ENCODE peak calls at places on chromosomes 2 and 18, in six cellular contexts. I, Y, G, T, C and U are unnamed samples.

GRCh38 chr2:100293341-100294161 is 28.8 kb downstream of the LONRF2 start:
- DNase-seq in I (no peak), G (no peak), C (peak), Y (no peak), T (no peak), U (no peak)

GRCh38 chr2:188975497-188976102 is 1.4 kb downstream of the COL3A1 start:
- DNase-seq in C (peak), I (peak), T (no peak), Y (peak), G (peak), U (peak)

GRCh38 chr2:46649004-46649403 is 169.6 kb downstream of the TMEM247 start:
- DNase-seq in G (no peak), T (no peak), C (no peak), Y (no peak), I (no peak), U (no peak)

GRCh38 chr18:77077401-77077800 is 55.2 kb downstream of the MBP start:
- DNase-seq in Y (no peak), G (no peak), I (no peak), T (no peak), C (no peak), U (no peak)

GRCh38 chr2:237700583-237701032 is 73.2 kb downstream of the LRRFIP1 start:
- DNase-seq in I (peak), G (peak), Y (no peak), C (peak), T (no peak), U (no peak)

GRCh38 chr2:8154270-8154669 is 527.6 kb upstream of the ID2 start:
- DNase-seq in C (no peak), I (no peak), G (no peak), Y (no peak), T (no peak), U (no peak)

GRCh38 chr18:26482567-26482966 is 65.8 kb downstream of the KCTD1 start:
- DNase-seq in I (no peak), G (no peak), C (no peak), Y (no peak), T (no peak), U (no peak)

GRCh38 chr18:3511980-3512379 is 62.0 kb downstream of the TGIF1 start:
- DNase-seq in G (peak), T (no peak), Y (peak), I (peak), C (peak), U (peak)

GRCh38 chr18:79868168-79868784 is 70.5 kb downstream of the KCNG2 start:
- DNase-seq in I (no peak), T (no peak), C (peak), Y (no peak), G (no peak), U (no peak)

GRCh38 chr2:45380131-45380836 is 230.8 kb downstream of the SRBD1 start:
- DNase-seq in T (no peak), C (peak), I (peak), Y (no peak), G (peak), U (no peak)

GRCh38 chr2:160920791-160921303 is 239.4 kb upstream of the TANK start:
- DNase-seq in I (peak), T (peak), C (peak), Y (no peak), G (peak), U (peak)

GRCh38 chr2:23828986-23829385 is 97.9 kb downstream of the ATAD2B start:
- DNase-seq in C (peak), Y (no peak), T (no peak), G (peak), I (no peak), U (no peak)

GRCh38 chr2:186592137-186592875 is 2.5 kb downstream of the ITGAV start:
- DNase-seq in G (no peak), T (no peak), I (peak), C (peak), Y (no peak), U (no peak)

GRCh38 chr2:224754129-224754528 is 38.0 kb upstream of the CCDC195 start:
- DNase-seq in C (peak), T (no peak), Y (no peak), G (peak), I (peak), U (peak)

GRCh38 chr2:71226391-71226964 is 425 bp downstream of the PAIP2B start:
- DNase-seq in Y (peak), G (no peak), T (peak), I (no peak), C (no peak), U (no peak)

GRCh38 chr18:44679056-44679911 is 1.4 kb upstream of the SETBP1 start:
- DNase-seq in T (peak), C (peak), I (peak), G (peak), Y (peak), U (no peak)

DNA sequence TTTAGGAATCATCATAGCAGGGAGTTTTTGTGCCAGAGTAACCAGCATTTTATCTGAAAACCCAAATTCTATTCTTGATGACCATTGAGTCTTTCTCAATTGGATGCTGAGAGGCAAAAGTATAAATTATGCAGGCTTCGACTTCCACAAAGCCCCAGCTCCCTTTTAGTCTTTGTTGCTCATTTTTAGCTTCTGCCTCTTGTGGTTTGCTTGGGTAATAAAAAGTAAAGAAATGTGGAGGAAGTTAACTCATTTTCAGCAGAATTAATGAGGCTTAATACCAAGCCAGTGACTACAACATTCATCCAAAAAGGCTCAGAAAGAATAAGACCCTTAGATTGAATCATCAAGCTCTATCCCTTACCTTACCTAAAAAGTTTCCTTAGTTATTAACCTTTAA is 18.6 kb downstream of the ERMN start:
- DNase-seq in G (no peak), C (no peak), Y (no peak), T (no peak), I (no peak), U (no peak)
- TF ChIP-seq CTCF in G (peak), C (peak), Y (no peak), T (no peak), I (peak), U (peak)

GRCh38 chr2:38750011-38750792 is 959 bp downstream of the SRSF7 start:
- DNase-seq in G (peak), T (peak), Y (peak), I (peak), C (peak), U (no peak)

GRCh38 chr2:38747007-38747424 is 4.1 kb downstream of the SRSF7 start:
- DNase-seq in T (no peak), I (no peak), G (no peak), Y (no peak), C (no peak), U (no peak)

GRCh38 chr2:38747819-38748218 is 3.3 kb downstream of the SRSF7 start:
- DNase-seq in T (no peak), Y (no peak), I (no peak), G (no peak), C (no peak), U (no peak)

GRCh38 chr2:38748857-38749804 is 2.0 kb downstream of the SRSF7 start:
- DNase-seq in G (no peak), I (no peak), C (no peak), Y (no peak), T (no peak), U (no peak)

GRCh38 chr2:38748391-38748790 is 2.8 kb downstream of the SRSF7 start:
- DNase-seq in Y (no peak), G (no peak), C (no peak), T (no peak), I (no peak), U (no peak)
- H3K4me3 ChIP-seq in Y (no peak), G (no peak), C (no peak), T (no peak), I (no peak), U (no peak)

DNA sequence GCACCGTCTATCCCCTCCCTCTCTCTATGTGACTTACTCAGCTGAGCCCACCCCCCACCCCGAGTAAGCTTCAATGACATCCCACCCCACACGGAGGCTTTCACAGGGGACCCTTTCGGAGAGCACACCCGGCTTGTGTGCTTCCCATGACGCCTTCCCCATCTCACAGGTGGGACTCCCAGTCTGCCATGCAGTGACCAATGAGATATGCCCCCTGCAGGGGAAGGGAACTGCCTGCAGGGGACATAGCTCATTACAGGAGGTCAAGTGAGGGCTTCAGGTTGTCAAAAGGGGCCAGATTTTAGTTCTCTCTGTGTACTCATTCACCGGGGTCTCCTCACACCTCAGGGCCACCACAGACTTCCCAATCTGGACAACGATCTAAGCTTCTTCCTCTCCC is 112.6 kb downstream of the GAREM1 start:
- DNase-seq in Y (no peak), C (no peak), I (no peak), G (no peak), T (no peak), U (no peak)
- TF ChIP-seq CTCF in Y (no peak), C (no peak), I (no peak), G (no peak), T (no peak), U (no peak)

GRCh38 chr2:157427003-157427921 is 16.6 kb downstream of the CYTIP start:
- DNase-seq in T (no peak), Y (no peak), C (no peak), G (no peak), I (no peak), U (no peak)
- H3K4me3 ChIP-seq in T (no peak), Y (no peak), C (no peak), G (no peak), I (no peak), U (no peak)

GRCh38 chr2:58553937-58554336 is 312.8 kb upstream of the FANCL start:
- DNase-seq in T (peak), I (peak), G (no peak), C (peak), Y (no peak), U (no peak)
- TF ChIP-seq CTCF in T (peak), I (no peak), G (peak), C (peak), Y (no peak), U (no peak)

GRCh38 chr2:33497177-33497787 is 20.8 kb downstream of the RASGRP3 start:
- DNase-seq in C (no peak), I (peak), Y (no peak), G (peak), T (no peak), U (no peak)

GRCh38 chr2:33494155-33494779 is 17.8 kb downstream of the RASGRP3 start:
- DNase-seq in G (no peak), Y (no peak), C (peak), I (no peak), T (no peak), U (no peak)

GRCh38 chr2:33496150-33496549 is 19.7 kb downstream of the RASGRP3 start:
- DNase-seq in Y (no peak), G (no peak), T (no peak), C (peak), I (peak), U (peak)

GRCh38 chr2:33495683-33496082 is 19.2 kb downstream of the RASGRP3 start:
- DNase-seq in C (no peak), T (no peak), Y (no peak), G (no peak), I (no peak), U (no peak)

DNA sequence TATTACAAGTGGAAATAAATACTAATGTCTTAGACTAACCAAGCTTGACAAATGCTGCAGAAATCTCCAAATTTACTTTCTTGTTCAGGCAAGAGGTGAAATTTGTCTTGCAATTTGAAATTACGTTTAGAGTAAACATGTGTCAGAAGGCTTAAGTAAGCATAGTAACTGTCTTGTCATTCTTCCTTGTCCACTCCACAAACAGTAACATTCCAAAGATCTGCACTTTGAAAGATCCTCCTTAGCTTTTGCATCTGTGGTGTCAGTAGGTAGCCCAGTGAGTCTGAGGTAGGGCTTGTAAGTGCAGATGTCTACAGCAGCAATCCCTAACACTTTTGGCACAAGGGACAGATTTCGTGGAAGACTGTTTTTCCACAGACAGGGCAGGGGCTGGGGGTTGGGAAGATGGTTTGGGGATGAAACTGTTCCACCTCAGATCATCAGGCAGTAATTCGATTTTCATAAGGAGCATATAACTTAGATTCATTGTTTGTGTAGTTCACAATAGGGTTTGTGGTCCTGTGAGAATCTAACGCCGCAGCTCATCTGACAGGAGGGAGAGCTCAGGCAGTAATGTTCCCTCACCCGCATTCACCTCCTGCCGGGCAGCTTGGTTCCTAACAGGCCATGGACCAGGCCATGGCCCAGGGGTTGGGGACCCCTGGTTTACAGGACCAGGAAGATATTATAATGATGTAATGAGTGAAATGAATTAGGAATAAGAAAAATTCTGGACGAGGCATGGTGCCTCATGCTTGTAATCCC is 18.6 kb downstream of the RASGRP3 start:
- DNase-seq in G (no peak), Y (no peak), C (no peak), T (no peak), I (no peak), U (no peak)
- H3K4me3 ChIP-seq in G (no peak), Y (no peak), C (no peak), T (no peak), I (no peak), U (no peak)